ENCODE peak calls at places on chromosomes 4 and X, in ten cellular contexts. L is cardiac muscle cell; G is IMR-90; V is GM23248; Z is tibial artery; M is fibroblast of lung; U is effector memory CD4-positive, alpha-beta T cell; W is PC-3; R is AG04450; Y is heart right ventricle. J is an unnamed sample.

GRCh38 chr4:156560701-156561100 is 410.9 kb downstream of the PDGFC start:
- DNase-seq in G (peak; percentile 52), L (no peak), Y (no peak), R (no peak), W (no peak), M (no peak), V (peak; percentile 24), Z (no peak), U (no peak), J (no peak)

GRCh38 chrX:40175416-40176255 is 77.9 kb upstream of the BCOR start:
- DNase-seq in Z (peak; percentile 87), Y (peak; percentile 77), V (peak; percentile 75), W (peak; percentile 48), R (no peak), U (peak; percentile 59), L (peak; percentile 71), M (peak; percentile 45), G (no peak), J (peak; percentile 83)

GRCh38 chr4:100278567-100278966 is 88.3 kb upstream of the DDIT4L start:
- DNase-seq in M (no peak), Y (no peak), V (no peak), L (no peak), Z (no peak), R (no peak), G (no peak), W (no peak), U (no peak), J (no peak)

GRCh38 chr4:52780627-52781354 is 29.6 kb upstream of the ERVMER34-1 start:
- DNase-seq in G (no peak), U (no peak), W (peak; percentile 47), M (peak; percentile 8), Z (no peak), Y (no peak), L (peak; percentile 3), R (no peak), V (peak; percentile 18), J (no peak)

GRCh38 chr4:48141048-48141447 is 7.0 kb upstream of the TXK start:
- DNase-seq in L (peak; percentile 63), U (no peak), W (peak; percentile 66), G (peak; percentile 56), Y (no peak), Z (no peak), V (peak; percentile 64), M (peak; percentile 70), R (peak; percentile 8), J (peak; percentile 49)

GRCh38 chrX:15694968-15695451 is 30.4 kb upstream of the CLTRN start:
- DNase-seq in Z (no peak), M (no peak), U (no peak), V (no peak), G (no peak), R (no peak), L (no peak), Y (no peak), W (no peak), J (no peak)

GRCh38 chrX:129600981-129601424 is 53.8 kb downstream of the APLN start:
- DNase-seq in G (peak; percentile 27), Z (no peak), L (peak; percentile 32), R (no peak), Y (no peak), W (peak; percentile 51), U (no peak), V (peak; percentile 53), M (peak; percentile 15), J (peak; percentile 27)

GRCh38 chr4:179595671-179596410 is 2153.6 kb upstream of the AGA start:
- DNase-seq in V (peak; percentile 1), W (peak; percentile 52), Y (no peak), Z (no peak), M (peak; percentile 98), U (no peak), L (no peak), G (peak; percentile 95), R (peak; percentile 76), J (no peak)

GRCh38 chr4:143076723-143077122 is 108.0 kb upstream of the USP38 start:
- DNase-seq in Z (no peak), R (no peak), M (no peak), L (no peak), W (no peak), G (no peak), Y (no peak), V (no peak), U (no peak), J (no peak)

GRCh38 chr4:157128395-157128794 is 52.4 kb downstream of the GLRB start:
- DNase-seq in G (peak; percentile 52), W (peak; percentile 50), L (peak; percentile 66), Z (no peak), U (no peak), M (peak; percentile 63), Y (no peak), V (peak; percentile 60), R (peak; percentile 4), J (no peak)

GRCh38 chr4:180814875-180815417 is 1428.3 kb upstream of the TENM3 start:
- DNase-seq in U (no peak), M (no peak), R (no peak), G (no peak), V (no peak), L (no peak), Z (no peak), W (no peak), Y (no peak), J (no peak)

GRCh38 chr4:74230902-74231499 is 73.1 kb downstream of the MTHFD2L start:
- DNase-seq in G (peak; percentile 56), W (peak; percentile 99), R (no peak), Y (no peak), Z (no peak), U (no peak), M (peak; percentile 43), V (peak; percentile 96), L (peak; percentile 84), J (no peak)

GRCh38 chr4:14928035-14928434 is 74.2 kb upstream of the CPEB2 start:
- DNase-seq in R (no peak), V (no peak), Z (no peak), G (no peak), Y (no peak), M (no peak), W (no peak), L (no peak), U (no peak), J (no peak)

GRCh38 chr4:122224348-122224747 is 72.2 kb downstream of the BLTP1 start:
- DNase-seq in Y (no peak), M (peak; percentile 39), R (peak; percentile 3), W (peak; percentile 34), L (peak; percentile 21), V (peak; percentile 23), G (peak; percentile 22), U (no peak), Z (no peak), J (peak; percentile 10)

GRCh38 chrX:49202022-49202421 is 2.0 kb upstream of the SYP start:
- DNase-seq in M (no peak), U (no peak), V (no peak), Z (no peak), G (no peak), W (no peak), L (no peak), Y (no peak), R (no peak), J (no peak)

DNA sequence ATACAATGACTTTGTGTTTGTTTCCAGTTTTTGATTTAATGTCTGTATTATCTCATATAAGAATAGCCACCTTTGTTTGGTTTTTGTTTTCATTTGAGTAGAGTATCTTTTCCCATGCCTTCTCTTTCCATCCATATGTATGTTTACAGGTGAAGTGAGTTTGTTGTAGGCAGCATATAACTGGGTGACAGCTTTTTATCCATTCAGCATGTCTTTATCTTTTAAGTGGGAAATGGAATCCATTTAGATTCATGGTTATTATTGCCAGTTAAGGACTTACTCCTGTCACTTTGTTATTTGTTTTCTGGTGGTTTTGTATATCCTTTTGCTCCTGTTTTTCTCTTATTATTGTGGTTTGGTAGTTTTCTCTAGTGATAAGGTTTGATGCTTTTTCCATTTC is 34.3 kb downstream of the SCLT1 start:
- DNase-seq in U (no peak), Y (no peak), L (no peak), M (no peak), G (no peak), R (no peak), W (no peak), V (no peak), Z (no peak), J (no peak)
- H3K9me3 ChIP-seq in U (peaks cover 30% of the 10 kb centered on the region), Y (peaks cover 19% of the 10 kb centered on the region), L (no peaks in the 10 kb centered on the region), M (no peaks in the 10 kb centered on the region), G (peaks cover 39% of the 10 kb centered on the region), R (peaks cover 41% of the 10 kb centered on the region), W (peaks cover 9% of the 10 kb centered on the region), V (peaks cover 3% of the 10 kb centered on the region), Z (peaks cover 9% of the 10 kb centered on the region), J (peaks cover 11% of the 10 kb centered on the region)

DNA sequence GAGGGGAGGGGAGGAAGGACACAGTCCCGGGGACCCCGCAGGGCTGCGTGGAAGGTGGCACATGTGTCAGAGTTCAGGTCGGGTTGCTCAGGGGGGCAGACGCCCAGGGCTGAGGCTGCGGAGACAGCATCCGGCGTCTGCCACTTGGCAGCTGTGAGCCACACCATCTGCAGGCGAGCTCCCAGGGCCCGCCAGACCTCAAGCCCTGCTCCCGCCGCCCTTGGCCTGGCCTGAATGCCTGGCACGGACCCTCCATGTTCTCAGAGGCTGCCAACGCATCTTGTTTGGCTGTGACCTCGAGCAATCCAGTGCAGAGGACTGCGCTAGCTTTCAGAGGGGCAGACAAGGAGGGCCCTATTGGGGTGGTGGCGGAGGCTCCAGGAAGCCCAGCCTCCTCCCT is 5.1 kb downstream of the BGN start:
- DNase-seq in M (no peak), G (no peak), V (peak; percentile 47), U (no peak), W (no peak), Y (peak; percentile 51), R (no peak), Z (peak; percentile 84), L (no peak), J (no peak)
- H3K4me3 ChIP-seq in M (no peak overlapping the region), G (no peak overlapping the region), V (no peak overlapping the region), U (no peak overlapping the region), W (no peak overlapping the region), Y (no peak overlapping the region), R (no peak overlapping the region), Z (peak overlapping the region; percentile 43), L (no peak overlapping the region), J (no peak overlapping the region)

GRCh38 chr4:121070274-121070673 is 2.1 kb downstream of the NDNF start:
- DNase-seq in Y (no peak), V (peak; percentile 45), Z (no peak), M (no peak), W (no peak), U (no peak), L (no peak), R (no peak), G (no peak), J (no peak)
- H3K27me3 ChIP-seq in Y (no peaks in the 10 kb centered on the region), V (no peaks in the 10 kb centered on the region), Z (no peaks in the 10 kb centered on the region), M (no peaks in the 10 kb centered on the region), W (peaks cover 28% of the 10 kb centered on the region), U (peaks cover 36% of the 10 kb centered on the region), L (peaks cover 5% of the 10 kb centered on the region), R (peaks cover 52% of the 10 kb centered on the region), G (peaks cover 56% of the 10 kb centered on the region), J (peaks cover 10% of the 10 kb centered on the region)

GRCh38 chrX:1468250-1468772 is 15.6 kb upstream of the ASMTL start:
- DNase-seq in L (no peak), Z (peak; percentile 61), Y (no peak), R (no peak), G (no peak), W (peak; percentile 75), V (peak; percentile 70), M (no peak), U (peak; percentile 77), J (peak; percentile 69)
- H3K9me3 ChIP-seq in L (no peaks in the 10 kb centered on the region), Z (no peaks in the 10 kb centered on the region), Y (no peaks in the 10 kb centered on the region), R (peaks cover 6% of the 10 kb centered on the region), G (no peaks in the 10 kb centered on the region), W (no peaks in the 10 kb centered on the region), V (no peaks in the 10 kb centered on the region), M (no peaks in the 10 kb centered on the region), U (no peaks in the 10 kb centered on the region), J (no peaks in the 10 kb centered on the region)

GRCh38 chr4:185019451-185020292 is 1.4 kb downstream of the HELT start:
- DNase-seq in Z (no peak), L (no peak), U (no peak), V (no peak), Y (no peak), R (no peak), W (no peak), G (no peak), M (no peak), J (no peak)
- H3K4me3 ChIP-seq in Z (peak overlapping the region; percentile 5), L (peak overlapping the region; percentile 21), U (no peak overlapping the region), V (no peak overlapping the region), Y (no peak overlapping the region), R (no peak overlapping the region), W (peak overlapping the region; percentile 38), G (no peak overlapping the region), M (no peak overlapping the region), J (no peak overlapping the region)